ENCODE peak calls at places on chromosomes 4 and X, in eight cellular contexts. One of them, this sample, is unnamed.
A peak's percentile ranks its signal among the peaks of the same experiment; 100 is the strongest.

GRCh38 chrX:78182881-78183280 is 43.4 kb upstream of the TAF9B start:
- DNase-seq in A549: no peak
- DNase-seq in HepG2: no peak
- DNase-seq in GM12878: no peak
- DNase-seq in H1: no peak
- DNase-seq in SK-N-SH: no peak
- DNase-seq in K562: no peak
- DNase-seq in HCT116: no peak
- DNase-seq in this sample: no peak

GRCh38 chrX:119636419-119636818 is 30.2 kb upstream of the NKRF start:
- DNase-seq in A549: no peak
- DNase-seq in HepG2: no peak
- DNase-seq in GM12878: peak; percentile 70
- DNase-seq in H1: no peak
- DNase-seq in SK-N-SH: no peak
- DNase-seq in K562: no peak
- DNase-seq in HCT116: no peak
- DNase-seq in this sample: no peak

GRCh38 chr4:185237185-185237584 is 27.8 kb downstream of the SNX25 start:
- DNase-seq in A549: no peak
- DNase-seq in HepG2: no peak
- DNase-seq in GM12878: no peak
- DNase-seq in H1: no peak
- DNase-seq in SK-N-SH: no peak
- DNase-seq in K562: no peak
- DNase-seq in HCT116: no peak
- DNase-seq in this sample: peak; percentile 50

GRCh38 chr4:16827762-16828724 is 70.4 kb downstream of the LDB2 start:
- DNase-seq in A549: no peak
- DNase-seq in HepG2: no peak
- DNase-seq in GM12878: no peak
- DNase-seq in H1: no peak
- DNase-seq in SK-N-SH: peak; percentile 15
- DNase-seq in K562: no peak
- DNase-seq in HCT116: no peak
- DNase-seq in this sample: peak; percentile 57

GRCh38 chr4:108247511-108248088 is 78.9 kb upstream of the LEF1 start:
- DNase-seq in A549: no peak
- DNase-seq in HepG2: no peak
- DNase-seq in GM12878: no peak
- DNase-seq in H1: no peak
- DNase-seq in SK-N-SH: no peak
- DNase-seq in K562: no peak
- DNase-seq in HCT116: peak; percentile 8
- DNase-seq in this sample: peak; percentile 10

GRCh38 chr4:185708348-185708747 is 103.6 kb downstream of the SORBS2 start:
- DNase-seq in A549: no peak
- DNase-seq in HepG2: no peak
- DNase-seq in GM12878: no peak
- DNase-seq in H1: no peak
- DNase-seq in SK-N-SH: no peak
- DNase-seq in K562: no peak
- DNase-seq in HCT116: no peak
- DNase-seq in this sample: peak; percentile 82

GRCh38 chr4:124710253-124710849 is 2.2 kb downstream of the ANKRD50 start:
- DNase-seq in A549: no peak
- DNase-seq in HepG2: no peak
- DNase-seq in GM12878: no peak
- DNase-seq in H1: no peak
- DNase-seq in SK-N-SH: no peak
- DNase-seq in K562: no peak
- DNase-seq in HCT116: no peak
- DNase-seq in this sample: peak; percentile 53

GRCh38 chrX:2871817-2872216 is 43.1 kb downstream of the GYG2 start:
- DNase-seq in A549: no peak
- DNase-seq in HepG2: no peak
- DNase-seq in GM12878: no peak
- DNase-seq in H1: no peak
- DNase-seq in SK-N-SH: no peak
- DNase-seq in K562: no peak
- DNase-seq in HCT116: no peak
- DNase-seq in this sample: no peak

GRCh38 chrX:69153060-69153730 is 12.1 kb downstream of the PJA1 start:
- DNase-seq in A549: no peak
- DNase-seq in HepG2: peak; percentile 34
- DNase-seq in GM12878: no peak
- DNase-seq in H1: no peak
- DNase-seq in SK-N-SH: peak; percentile 15
- DNase-seq in K562: no peak
- DNase-seq in HCT116: no peak
- DNase-seq in this sample: no peak

GRCh38 chr4:74805601-74806000 is 11.3 kb upstream of the BTC start:
- DNase-seq in A549: peak; percentile 64
- DNase-seq in HepG2: peak; percentile 45
- DNase-seq in GM12878: no peak
- DNase-seq in H1: no peak
- DNase-seq in SK-N-SH: no peak
- DNase-seq in K562: no peak
- DNase-seq in HCT116: peak; percentile 62
- DNase-seq in this sample: peak; percentile 4

GRCh38 chrX:29468911-29469494 is 746.4 kb upstream of the MAGEB2 start:
- DNase-seq in A549: no peak
- DNase-seq in HepG2: no peak
- DNase-seq in GM12878: no peak
- DNase-seq in H1: no peak
- DNase-seq in SK-N-SH: no peak
- DNase-seq in K562: no peak
- DNase-seq in HCT116: no peak
- DNase-seq in this sample: peak; percentile 55

DNA sequence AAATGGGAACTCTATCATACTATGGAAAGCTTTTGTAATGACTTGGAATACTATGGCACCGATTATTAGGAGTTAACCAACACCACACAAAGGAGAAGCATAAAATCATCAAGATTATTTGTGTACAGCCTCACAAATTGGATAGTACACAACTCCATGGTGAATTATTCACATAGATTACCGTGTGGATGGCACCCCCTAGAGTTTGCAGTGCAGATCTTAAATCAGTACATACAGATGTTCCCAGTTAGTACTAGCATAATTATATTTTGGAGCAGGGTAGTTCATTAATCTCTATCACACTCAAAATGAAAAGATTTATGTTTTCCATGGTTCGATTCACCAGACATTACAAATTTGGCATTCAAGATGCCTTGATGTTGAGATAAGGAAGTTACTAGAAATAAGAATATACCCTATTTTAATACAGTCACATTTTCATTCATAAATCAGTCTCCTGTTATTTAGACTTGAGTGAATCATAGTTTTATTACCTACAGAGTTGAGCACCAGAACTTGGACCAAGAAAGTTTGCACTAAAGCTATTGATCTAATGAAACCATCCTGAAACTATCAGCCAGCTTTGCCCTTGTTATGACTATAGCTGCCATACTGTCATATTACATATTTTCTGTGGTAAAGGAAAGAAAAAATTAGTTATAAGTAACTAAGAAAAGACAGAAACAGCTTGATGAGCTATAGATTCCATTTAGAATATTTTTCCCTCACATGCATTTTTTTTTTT is 531.8 kb downstream of the GLUD2 start:
- DNase-seq in A549: peak; percentile 33
- DNase-seq in HepG2: peak; percentile 7
- DNase-seq in GM12878: peak; percentile 4
- DNase-seq in H1: no peak
- DNase-seq in SK-N-SH: peak; percentile 3
- DNase-seq in K562: peak; percentile 4
- DNase-seq in HCT116: peak; percentile 15
- DNase-seq in this sample: peak; percentile 1
- TF ChIP-seq MAX in A549: no peak
- TF ChIP-seq MAX in HepG2: no peak
- TF ChIP-seq MAX in GM12878: no peak
- TF ChIP-seq MAX in H1: no peak
- TF ChIP-seq MAX in SK-N-SH: no peak
- TF ChIP-seq MAX in K562: no peak
- TF ChIP-seq MAX in HCT116: no peak
- TF ChIP-seq MAX in this sample: no peak

GRCh38 chr4:142278171-142278570 is 567.9 kb downstream of the INPP4B start:
- DNase-seq in A549: no peak
- DNase-seq in HepG2: no peak
- DNase-seq in GM12878: no peak
- DNase-seq in H1: no peak
- DNase-seq in SK-N-SH: no peak
- DNase-seq in K562: no peak
- DNase-seq in HCT116: no peak
- DNase-seq in this sample: no peak

GRCh38 chr4:142272452-142272851 is 573.6 kb downstream of the INPP4B start:
- DNase-seq in A549: no peak
- DNase-seq in HepG2: no peak
- DNase-seq in GM12878: no peak
- DNase-seq in H1: no peak
- DNase-seq in SK-N-SH: no peak
- DNase-seq in K562: no peak
- DNase-seq in HCT116: no peak
- DNase-seq in this sample: no peak

GRCh38 chr4:142278663-142279062 is 567.4 kb downstream of the INPP4B start:
- DNase-seq in A549: no peak
- DNase-seq in HepG2: no peak
- DNase-seq in GM12878: no peak
- DNase-seq in H1: no peak
- DNase-seq in SK-N-SH: no peak
- DNase-seq in K562: no peak
- DNase-seq in HCT116: no peak
- DNase-seq in this sample: no peak

GRCh38 chr4:142271832-142272231 is 574.3 kb downstream of the INPP4B start:
- DNase-seq in A549: no peak
- DNase-seq in HepG2: no peak
- DNase-seq in GM12878: no peak
- DNase-seq in H1: no peak
- DNase-seq in SK-N-SH: no peak
- DNase-seq in K562: no peak
- DNase-seq in HCT116: no peak
- DNase-seq in this sample: no peak

GRCh38 chr4:142274137-142274536 is 572.0 kb downstream of the INPP4B start:
- DNase-seq in A549: no peak
- DNase-seq in HepG2: no peak
- DNase-seq in GM12878: no peak
- DNase-seq in H1: no peak
- DNase-seq in SK-N-SH: no peak
- DNase-seq in K562: no peak
- DNase-seq in HCT116: no peak
- DNase-seq in this sample: no peak
- H3K4me2 ChIP-seq in A549: no peak overlapping the region
- H3K4me2 ChIP-seq in HepG2: no peak overlapping the region
- H3K4me2 ChIP-seq in GM12878: no peak overlapping the region
- H3K4me2 ChIP-seq in H1: no peak overlapping the region
- H3K4me2 ChIP-seq in SK-N-SH: no peak overlapping the region
- H3K4me2 ChIP-seq in K562: no peak overlapping the region
- H3K4me2 ChIP-seq in HCT116: peak overlapping the region; percentile 44
- H3K4me2 ChIP-seq in this sample: no peak overlapping the region

GRCh38 chr4:167578906-167579305 is 344.6 kb upstream of the SPOCK3 start:
- DNase-seq in A549: no peak
- DNase-seq in HepG2: no peak
- DNase-seq in GM12878: no peak
- DNase-seq in H1: no peak
- DNase-seq in SK-N-SH: no peak
- DNase-seq in K562: no peak
- DNase-seq in HCT116: peak; percentile 13
- DNase-seq in this sample: no peak
- TF ChIP-seq MAX in A549: no peak
- TF ChIP-seq MAX in HepG2: no peak
- TF ChIP-seq MAX in GM12878: no peak
- TF ChIP-seq MAX in H1: no peak
- TF ChIP-seq MAX in SK-N-SH: no peak
- TF ChIP-seq MAX in K562: no peak
- TF ChIP-seq MAX in HCT116: no peak
- TF ChIP-seq MAX in this sample: no peak

GRCh38 chrX:25002658-25003015 is 13.1 kb downstream of the ARX start:
- DNase-seq in A549: no peak
- DNase-seq in HepG2: no peak
- DNase-seq in GM12878: no peak
- DNase-seq in H1: no peak
- DNase-seq in SK-N-SH: no peak
- DNase-seq in K562: no peak
- DNase-seq in HCT116: no peak
- DNase-seq in this sample: no peak

GRCh38 chrX:25001808-25002657 is 13.7 kb downstream of the ARX start:
- DNase-seq in A549: no peak
- DNase-seq in HepG2: no peak
- DNase-seq in GM12878: no peak
- DNase-seq in H1: no peak
- DNase-seq in SK-N-SH: no peak
- DNase-seq in K562: no peak
- DNase-seq in HCT116: no peak
- DNase-seq in this sample: no peak

GRCh38 chrX:25004040-25004439 is 11.7 kb downstream of the ARX start:
- DNase-seq in A549: no peak
- DNase-seq in HepG2: no peak
- DNase-seq in GM12878: no peak
- DNase-seq in H1: no peak
- DNase-seq in SK-N-SH: no peak
- DNase-seq in K562: no peak
- DNase-seq in HCT116: no peak
- DNase-seq in this sample: no peak

GRCh38 chrX:25004485-25005032 is 11.2 kb downstream of the ARX start:
- DNase-seq in A549: no peak
- DNase-seq in HepG2: no peak
- DNase-seq in GM12878: no peak
- DNase-seq in H1: no peak
- DNase-seq in SK-N-SH: no peak
- DNase-seq in K562: no peak
- DNase-seq in HCT116: no peak
- DNase-seq in this sample: no peak

DNA sequence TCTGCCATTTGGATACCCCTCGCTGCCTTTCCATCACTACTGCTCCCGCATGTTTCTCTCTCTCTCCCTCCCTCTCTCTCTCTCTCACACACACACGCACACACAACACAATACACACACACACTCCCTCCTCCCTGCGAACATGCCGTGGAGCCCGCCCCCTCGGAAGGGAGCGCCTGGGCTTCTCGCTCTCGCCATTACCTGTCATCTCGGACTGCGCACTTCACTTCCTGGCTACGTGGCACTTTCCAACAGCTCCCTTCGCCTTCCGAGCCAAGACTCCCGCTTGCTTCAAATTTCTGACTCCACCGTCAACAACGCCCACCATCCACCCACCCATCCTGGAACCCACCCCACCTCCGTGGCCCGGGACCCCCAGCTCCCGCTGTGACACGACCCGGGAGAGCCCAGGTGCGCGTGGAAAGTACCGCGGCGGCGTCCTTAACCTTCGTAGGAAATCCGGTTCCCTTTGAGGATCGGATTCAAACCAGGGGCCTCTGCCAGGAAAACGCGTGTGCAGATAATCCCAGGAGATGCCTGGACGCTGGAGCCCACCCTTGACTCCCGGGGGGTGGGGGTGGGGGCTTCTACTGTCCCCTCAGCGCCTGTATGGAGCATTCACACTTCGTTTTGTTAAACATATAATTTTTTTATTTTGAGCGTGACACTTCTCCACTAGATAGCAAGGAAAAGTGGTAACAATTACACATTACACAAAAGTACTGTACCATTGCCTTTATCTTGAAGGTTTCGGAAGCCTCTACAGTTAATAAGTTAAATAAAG is 12.5 kb downstream of the ARX start:
- DNase-seq in A549: no peak
- DNase-seq in HepG2: no peak
- DNase-seq in GM12878: no peak
- DNase-seq in H1: no peak
- DNase-seq in SK-N-SH: no peak
- DNase-seq in K562: no peak
- DNase-seq in HCT116: no peak
- DNase-seq in this sample: no peak
- H3K4me2 ChIP-seq in A549: no peak overlapping the region
- H3K4me2 ChIP-seq in HepG2: no peak overlapping the region
- H3K4me2 ChIP-seq in GM12878: no peak overlapping the region
- H3K4me2 ChIP-seq in H1: peak overlapping the region; percentile 95
- H3K4me2 ChIP-seq in SK-N-SH: no peak overlapping the region
- H3K4me2 ChIP-seq in K562: no peak overlapping the region
- H3K4me2 ChIP-seq in HCT116: no peak overlapping the region
- H3K4me2 ChIP-seq in this sample: peak overlapping the region; percentile 4